ENCODE peak calls at places on chromosomes 4 and X, in five cellular contexts. One of them, this sample, is unnamed.

GRCh38 chrX:121169099-121170035 is 122.0 kb downstream of the GLUD2 start:
- DNase-seq in heart right ventricle: no peak
- DNase-seq in A549: no peak
- DNase-seq in right atrium auricular region: no peak
- DNase-seq in ascending aorta: no peak
- DNase-seq in this sample: no peak

GRCh38 chr4:139243448-139244365 is 36.3 kb downstream of the MGARP start:
- DNase-seq in heart right ventricle: no peak
- DNase-seq in A549: no peak
- DNase-seq in right atrium auricular region: no peak
- DNase-seq in ascending aorta: no peak
- DNase-seq in this sample: no peak

GRCh38 chr4:11720292-11720691 is 291.6 kb upstream of the HS3ST1 start:
- DNase-seq in heart right ventricle: no peak
- DNase-seq in A549: peak; percentile 2
- DNase-seq in right atrium auricular region: no peak
- DNase-seq in ascending aorta: no peak
- DNase-seq in this sample: no peak

GRCh38 chr4:56183344-56183959 is 203.8 kb downstream of the AASDH start:
- DNase-seq in heart right ventricle: no peak
- DNase-seq in A549: no peak
- DNase-seq in right atrium auricular region: no peak
- DNase-seq in ascending aorta: no peak
- DNase-seq in this sample: no peak

GRCh38 chr4:30256105-30256828 is 463.9 kb upstream of the PCDH7 start:
- DNase-seq in heart right ventricle: no peak
- DNase-seq in A549: no peak
- DNase-seq in right atrium auricular region: no peak
- DNase-seq in ascending aorta: no peak
- DNase-seq in this sample: no peak

GRCh38 chrX:24718771-24719170 is 25.1 kb downstream of the POLA1 start:
- DNase-seq in heart right ventricle: no peak
- DNase-seq in A549: no peak
- DNase-seq in right atrium auricular region: no peak
- DNase-seq in ascending aorta: no peak
- DNase-seq in this sample: no peak

GRCh38 chrX:48975041-48975440 is 3.4 kb upstream of the KCND1 start:
- DNase-seq in heart right ventricle: no peak
- DNase-seq in A549: no peak
- DNase-seq in right atrium auricular region: no peak
- DNase-seq in ascending aorta: no peak
- DNase-seq in this sample: no peak

GRCh38 chr4:63607186-63607872 is 801.9 kb downstream of the TECRL start:
- DNase-seq in heart right ventricle: no peak
- DNase-seq in A549: no peak
- DNase-seq in right atrium auricular region: no peak
- DNase-seq in ascending aorta: no peak
- DNase-seq in this sample: no peak

GRCh38 chr4:13983189-13983790 is 355.8 kb upstream of the BOD1L1 start:
- DNase-seq in heart right ventricle: no peak
- DNase-seq in A549: no peak
- DNase-seq in right atrium auricular region: no peak
- DNase-seq in ascending aorta: no peak
- DNase-seq in this sample: no peak

GRCh38 chrX:118847676-118848075 is 24.1 kb downstream of the ZCCHC12 start:
- DNase-seq in heart right ventricle: no peak
- DNase-seq in A549: peak; percentile 51
- DNase-seq in right atrium auricular region: no peak
- DNase-seq in ascending aorta: no peak
- DNase-seq in this sample: no peak

GRCh38 chrX:15269120-15269519 is 763 bp downstream of the ASB9 start:
- DNase-seq in heart right ventricle: no peak
- DNase-seq in A549: peak; percentile 5
- DNase-seq in right atrium auricular region: no peak
- DNase-seq in ascending aorta: no peak
- DNase-seq in this sample: no peak
- TF ChIP-seq CTCF in heart right ventricle: no peak
- TF ChIP-seq CTCF in A549: no peak
- TF ChIP-seq CTCF in right atrium auricular region: no peak
- TF ChIP-seq CTCF in ascending aorta: no peak
- TF ChIP-seq CTCF in this sample: no peak

GRCh38 chr4:143339497-143339896 is 2.8 kb downstream of the GAB1 start:
- DNase-seq in heart right ventricle: no peak
- DNase-seq in A549: no peak
- DNase-seq in right atrium auricular region: no peak
- DNase-seq in ascending aorta: no peak
- DNase-seq in this sample: no peak
- H3K4me3 ChIP-seq in heart right ventricle: no peak overlapping the region
- H3K4me3 ChIP-seq in A549: no peak overlapping the region
- H3K4me3 ChIP-seq in right atrium auricular region: peak overlapping the region; percentile 3
- H3K4me3 ChIP-seq in ascending aorta: peak overlapping the region; percentile 93
- H3K4me3 ChIP-seq in this sample: no peak overlapping the region

GRCh38 chrX:22116585-22117546 is 84.7 kb downstream of the PHEX start:
- DNase-seq in heart right ventricle: no peak
- DNase-seq in A549: no peak
- DNase-seq in right atrium auricular region: no peak
- DNase-seq in ascending aorta: no peak
- DNase-seq in this sample: no peak
- H3K27ac ChIP-seq in heart right ventricle: no peak overlapping the region
- H3K27ac ChIP-seq in A549: peak overlapping the region; percentile 41
- H3K27ac ChIP-seq in right atrium auricular region: no peak overlapping the region
- H3K27ac ChIP-seq in ascending aorta: no peak overlapping the region
- H3K27ac ChIP-seq in this sample: no peak overlapping the region

GRCh38 chrX:138294951-138295350 is 416.6 kb downstream of the FGF13 start:
- DNase-seq in heart right ventricle: no peak
- DNase-seq in A549: no peak
- DNase-seq in right atrium auricular region: no peak
- DNase-seq in ascending aorta: no peak
- DNase-seq in this sample: no peak

GRCh38 chrX:138298268-138298667 is 413.2 kb downstream of the FGF13 start:
- DNase-seq in heart right ventricle: no peak
- DNase-seq in A549: no peak
- DNase-seq in right atrium auricular region: no peak
- DNase-seq in ascending aorta: no peak
- DNase-seq in this sample: no peak
- TF ChIP-seq CTCF in heart right ventricle: no peak
- TF ChIP-seq CTCF in A549: no peak
- TF ChIP-seq CTCF in right atrium auricular region: peak; percentile 4
- TF ChIP-seq CTCF in ascending aorta: no peak
- TF ChIP-seq CTCF in this sample: no peak

DNA sequence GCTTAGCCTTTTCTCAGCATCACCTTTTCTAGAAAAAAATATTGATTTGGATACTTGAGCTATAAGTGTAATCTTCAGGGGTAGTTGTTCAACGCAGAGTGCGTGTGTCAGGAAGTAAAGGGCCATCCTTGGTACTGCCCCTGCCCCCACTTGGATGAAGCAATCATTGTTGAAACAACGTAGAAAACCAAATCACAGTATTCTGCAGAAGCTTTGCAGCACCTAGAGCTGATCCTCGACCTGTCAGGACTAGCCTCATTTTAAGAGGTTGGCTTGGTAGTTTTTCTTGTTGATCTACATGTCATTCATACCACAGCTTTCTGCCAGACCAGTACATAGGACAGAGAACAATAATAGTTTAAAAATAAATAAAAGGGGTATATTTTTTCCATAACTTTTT is 65.3 kb upstream of the MYOZ2 start:
- DNase-seq in heart right ventricle: no peak
- DNase-seq in A549: no peak
- DNase-seq in right atrium auricular region: no peak
- DNase-seq in ascending aorta: no peak
- DNase-seq in this sample: no peak
- H3K4me3 ChIP-seq in heart right ventricle: no peak overlapping the region
- H3K4me3 ChIP-seq in A549: no peak overlapping the region
- H3K4me3 ChIP-seq in right atrium auricular region: no peak overlapping the region
- H3K4me3 ChIP-seq in ascending aorta: no peak overlapping the region
- H3K4me3 ChIP-seq in this sample: no peak overlapping the region

GRCh38 chrX:7334253-7334935 is 186.4 kb upstream of the PUDP start:
- DNase-seq in heart right ventricle: no peak
- DNase-seq in A549: no peak
- DNase-seq in right atrium auricular region: no peak
- DNase-seq in ascending aorta: no peak
- DNase-seq in this sample: no peak

GRCh38 chrX:7330551-7330950 is 182.6 kb upstream of the PUDP start:
- DNase-seq in heart right ventricle: no peak
- DNase-seq in A549: no peak
- DNase-seq in right atrium auricular region: no peak
- DNase-seq in ascending aorta: no peak
- DNase-seq in this sample: no peak

GRCh38 chrX:7330971-7331746 is 183.2 kb upstream of the PUDP start:
- DNase-seq in heart right ventricle: no peak
- DNase-seq in A549: no peak
- DNase-seq in right atrium auricular region: no peak
- DNase-seq in ascending aorta: no peak
- DNase-seq in this sample: no peak
- H3K27ac ChIP-seq in heart right ventricle: no peak overlapping the region
- H3K27ac ChIP-seq in A549: no peak overlapping the region
- H3K27ac ChIP-seq in right atrium auricular region: no peak overlapping the region
- H3K27ac ChIP-seq in ascending aorta: peak overlapping the region; percentile 47
- H3K27ac ChIP-seq in this sample: no peak overlapping the region

GRCh38 chr4:182090186-182090585 is 153.0 kb upstream of the TENM3 start:
- DNase-seq in heart right ventricle: no peak
- DNase-seq in A549: no peak
- DNase-seq in right atrium auricular region: no peak
- DNase-seq in ascending aorta: no peak
- DNase-seq in this sample: no peak

GRCh38 chr4:182093431-182093831 is 149.8 kb upstream of the TENM3 start:
- DNase-seq in heart right ventricle: no peak
- DNase-seq in A549: no peak
- DNase-seq in right atrium auricular region: no peak
- DNase-seq in ascending aorta: no peak
- DNase-seq in this sample: no peak

GRCh38 chr4:182085051-182085480 is 158.1 kb upstream of the TENM3 start:
- DNase-seq in heart right ventricle: no peak
- DNase-seq in A549: no peak
- DNase-seq in right atrium auricular region: no peak
- DNase-seq in ascending aorta: no peak
- DNase-seq in this sample: no peak

GRCh38 chr4:182091128-182091527 is 152.1 kb upstream of the TENM3 start:
- DNase-seq in heart right ventricle: no peak
- DNase-seq in A549: no peak
- DNase-seq in right atrium auricular region: no peak
- DNase-seq in ascending aorta: no peak
- DNase-seq in this sample: no peak

GRCh38 chr4:182089326-182089725 is 153.9 kb upstream of the TENM3 start:
- DNase-seq in heart right ventricle: no peak
- DNase-seq in A549: no peak
- DNase-seq in right atrium auricular region: no peak
- DNase-seq in ascending aorta: no peak
- DNase-seq in this sample: no peak
- TF ChIP-seq CTCF in heart right ventricle: no peak
- TF ChIP-seq CTCF in A549: peak; percentile 26
- TF ChIP-seq CTCF in right atrium auricular region: no peak
- TF ChIP-seq CTCF in ascending aorta: no peak
- TF ChIP-seq CTCF in this sample: no peak

GRCh38 chr4:67499799-67500198 is 45.5 kb downstream of the CENPC start:
- DNase-seq in heart right ventricle: no peak
- DNase-seq in A549: no peak
- DNase-seq in right atrium auricular region: no peak
- DNase-seq in ascending aorta: no peak
- DNase-seq in this sample: no peak
- H3K4me3 ChIP-seq in heart right ventricle: no peak overlapping the region
- H3K4me3 ChIP-seq in A549: no peak overlapping the region
- H3K4me3 ChIP-seq in right atrium auricular region: no peak overlapping the region
- H3K4me3 ChIP-seq in ascending aorta: no peak overlapping the region
- H3K4me3 ChIP-seq in this sample: no peak overlapping the region

DNA sequence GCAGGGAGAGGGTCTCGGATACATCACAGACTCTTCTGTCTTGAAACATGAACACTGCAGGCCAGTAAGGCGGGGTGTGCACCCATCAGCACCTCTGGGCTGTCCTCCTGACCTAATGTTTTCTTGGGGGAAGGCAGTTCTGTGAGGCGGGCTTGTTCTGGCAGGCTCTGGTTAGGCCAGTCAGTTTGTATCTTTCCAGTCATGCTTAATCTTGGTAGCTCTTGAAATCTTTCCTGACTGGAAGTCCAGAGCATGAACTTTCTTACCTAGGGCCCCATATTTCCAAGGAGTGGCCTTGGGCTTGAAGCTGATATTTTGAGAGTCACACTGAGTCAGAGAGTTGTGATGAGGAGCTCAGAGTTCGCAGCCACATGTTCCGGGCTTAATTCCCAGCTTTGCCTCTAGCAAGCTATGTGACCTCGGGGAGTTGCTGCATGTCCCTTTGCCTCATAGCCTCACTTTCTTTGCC is 54.2 kb upstream of the RASSF6 start:
- DNase-seq in heart right ventricle: peak; percentile 16
- DNase-seq in A549: no peak
- DNase-seq in right atrium auricular region: peak; percentile 75
- DNase-seq in ascending aorta: no peak
- DNase-seq in this sample: no peak
- H3K27ac ChIP-seq in heart right ventricle: no peak overlapping the region
- H3K27ac ChIP-seq in A549: peak overlapping the region; percentile 44
- H3K27ac ChIP-seq in right atrium auricular region: no peak overlapping the region
- H3K27ac ChIP-seq in ascending aorta: no peak overlapping the region
- H3K27ac ChIP-seq in this sample: no peak overlapping the region

GRCh38 chrX:86805241-86805640 is 657.0 kb downstream of the DACH2 start:
- DNase-seq in heart right ventricle: no peak
- DNase-seq in A549: no peak
- DNase-seq in right atrium auricular region: no peak
- DNase-seq in ascending aorta: no peak
- DNase-seq in this sample: no peak

DNA sequence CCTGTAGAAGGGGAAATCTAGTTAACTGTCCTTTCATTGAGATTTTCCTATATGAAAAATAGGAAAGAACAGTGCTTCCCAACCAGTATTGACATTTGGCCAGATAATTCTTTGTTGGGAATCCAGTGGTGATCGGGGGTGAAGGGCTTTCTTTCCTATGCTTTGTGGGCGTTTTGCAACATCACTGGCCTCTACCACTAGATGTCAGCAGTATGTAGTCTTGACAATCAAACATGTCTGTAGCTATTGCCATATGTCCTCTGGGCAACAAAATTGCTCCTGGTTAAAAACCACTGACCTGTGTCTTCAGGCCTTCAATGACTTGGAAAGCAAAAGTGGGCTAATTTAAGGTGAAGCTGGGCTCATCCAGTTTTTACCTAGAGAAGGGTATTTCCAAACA is 658.5 kb downstream of the DACH2 start:
- DNase-seq in heart right ventricle: no peak
- DNase-seq in A549: no peak
- DNase-seq in right atrium auricular region: no peak
- DNase-seq in ascending aorta: no peak
- DNase-seq in this sample: peak; percentile 35
- TF ChIP-seq CTCF in heart right ventricle: peak; percentile 24
- TF ChIP-seq CTCF in A549: no peak
- TF ChIP-seq CTCF in right atrium auricular region: peak; percentile 22
- TF ChIP-seq CTCF in ascending aorta: no peak
- TF ChIP-seq CTCF in this sample: peak; percentile 76